ENCODE peak calls at places on chromosomes 1 and 21, in ten cellular contexts. J, F, O, I, K, G, Q, S, V and A are unnamed samples.

GRCh38 chr1:10031461-10031860 is 1.3 kb upstream of the UBE4B start:
- DNase-seq in J (peak), F (peak), O (no peak), I (no peak), K (no peak), G (no peak), Q (no peak), S (peak), V (peak), A (peak)

GRCh38 chr1:159879977-159880376 is 17.5 kb upstream of the VSIG8 start:
- DNase-seq in J (no peak), F (peak), O (no peak), I (no peak), K (peak), G (no peak), Q (no peak), S (peak), V (peak), A (no peak)

GRCh38 chr1:21620461-21620860 is 48.7 kb downstream of the RAP1GAP start:
- DNase-seq in J (no peak), F (no peak), O (no peak), I (no peak), K (no peak), G (no peak), Q (no peak), S (no peak), V (no peak), A (no peak)

GRCh38 chr1:5693595-5693994 is 298.6 kb downstream of the NPHP4 start:
- DNase-seq in J (no peak), F (no peak), O (no peak), I (no peak), K (no peak), G (no peak), Q (no peak), S (no peak), V (no peak), A (no peak)

GRCh38 chr1:103156966-103157365 is 48.6 kb upstream of the COL11A1 start:
- DNase-seq in J (no peak), F (peak), O (no peak), I (no peak), K (no peak), G (no peak), Q (no peak), S (peak), V (no peak), A (no peak)

GRCh38 chr1:172040466-172040865 is 199.2 kb downstream of the DNM3 start:
- DNase-seq in J (peak), F (peak), O (peak), I (no peak), K (peak), G (no peak), Q (no peak), S (peak), V (peak), A (no peak)

GRCh38 chr1:42990757-42991346 is 32.2 kb upstream of the SLC2A1 start:
- DNase-seq in J (no peak), F (no peak), O (no peak), I (no peak), K (no peak), G (no peak), Q (no peak), S (no peak), V (no peak), A (no peak)

GRCh38 chr1:153697873-153698647 is 19.6 kb downstream of the NPR1 start:
- DNase-seq in J (peak), F (peak), O (peak), I (peak), K (no peak), G (peak), Q (no peak), S (no peak), V (no peak), A (no peak)

GRCh38 chr1:65625528-65625927 is 167.2 kb upstream of the PDE4B start:
- DNase-seq in J (no peak), F (no peak), O (no peak), I (no peak), K (no peak), G (no peak), Q (no peak), S (no peak), V (no peak), A (peak)

GRCh38 chr1:189696297-189696696 is 781.4 kb downstream of the BRINP3 start:
- DNase-seq in J (no peak), F (no peak), O (no peak), I (no peak), K (no peak), G (no peak), Q (no peak), S (no peak), V (no peak), A (no peak)

GRCh38 chr1:87100271-87100670 is 185.8 kb downstream of the HS2ST1 start:
- DNase-seq in J (no peak), F (no peak), O (no peak), I (no peak), K (no peak), G (no peak), Q (no peak), S (no peak), V (no peak), A (no peak)

GRCh38 chr1:150152772-150153461 is 3.2 kb downstream of the PLEKHO1 start:
- DNase-seq in J (peak), F (peak), O (peak), I (no peak), K (no peak), G (no peak), Q (no peak), S (peak), V (no peak), A (no peak)

GRCh38 chr21:29538115-29538514 is 239.4 kb downstream of the BACH1 start:
- DNase-seq in J (no peak), F (peak), O (no peak), I (no peak), K (peak), G (no peak), Q (no peak), S (peak), V (no peak), A (no peak)

GRCh38 chr1:225467193-225468020 is 39.6 kb upstream of the LBR start:
- DNase-seq in J (peak), F (no peak), O (peak), I (peak), K (no peak), G (peak), Q (no peak), S (no peak), V (no peak), A (no peak)

GRCh38 chr1:42937836-42938595 is 20.7 kb downstream of the SLC2A1 start:
- DNase-seq in J (no peak), F (no peak), O (no peak), I (peak), K (no peak), G (no peak), Q (no peak), S (no peak), V (peak), A (no peak)

GRCh38 chr1:179036844-179037465 is 11.3 kb downstream of the FAM20B start:
- DNase-seq in J (peak), F (peak), O (peak), I (no peak), K (no peak), G (no peak), Q (no peak), S (peak), V (no peak), A (no peak)

GRCh38 chr1:14552246-14552970 is 46.1 kb upstream of the KAZN start:
- DNase-seq in J (no peak), F (no peak), O (no peak), I (no peak), K (no peak), G (no peak), Q (no peak), S (no peak), V (no peak), A (no peak)